ENCODE peak calls at places on chromosome 18, in five cellular contexts. O is WTC11; W is activated naive CD4-positive, alpha-beta T cell treated with anti-CD3 and anti-CD28 coated beads, Interleukin-2, amount 10 ng/mL, durations not matched to agents 7 days and 5 days; T is GM06990; L is stimulated activated CD4-positive, alpha-beta T cell treated with anti-CD3 and anti-CD28 coated beads, Interleukin-12 subunit alpha, Interleukin-12 subunit beta, amount 100 ng/mL, for 4 hours. U is an unnamed sample.

GRCh38 chr18:79941473-79942119 is 9.9 kb downstream of the SLC66A2 start:
- DNase-seq in T (no peak), W (no peak), L (no peak), O (no peak), U (no peak)

GRCh38 chr18:35695803-35696202 is 114.3 kb downstream of the GALNT1 start:
- DNase-seq in L (no peak), O (no peak), W (no peak), T (no peak), U (no peak)

GRCh38 chr18:57959278-57959677 is 84.7 kb upstream of the NEDD4L start:
- DNase-seq in T (no peak), W (no peak), O (no peak), L (no peak), U (no peak)

GRCh38 chr18:46155652-46156051 is 51.5 kb downstream of the HAUS1 start:
- DNase-seq in O (no peak), L (no peak), T (no peak), W (peak; percentile 75), U (peak; percentile 74)

GRCh38 chr18:23612434-23613090 is 26.3 kb upstream of the NPC1 start:
- DNase-seq in W (no peak), O (no peak), T (no peak), L (no peak), U (no peak)

GRCh38 chr18:6650063-6650462 is 79.5 kb upstream of the ARHGAP28 start:
- DNase-seq in L (no peak), T (no peak), O (no peak), W (no peak), U (no peak)

GRCh38 chr18:28108801-28109200 is 68.1 kb downstream of the CDH2 start:
- DNase-seq in L (no peak), T (no peak), W (no peak), O (no peak), U (no peak)

GRCh38 chr18:24470022-24470618 is 9.7 kb downstream of the HRH4 start:
- DNase-seq in W (no peak), L (no peak), T (no peak), O (no peak), U (no peak)

GRCh38 chr18:2891526-2892431 is 45.0 kb downstream of the EMILIN2 start:
- DNase-seq in O (no peak), T (no peak), L (no peak), W (peak; percentile 46), U (no peak)

GRCh38 chr18:79337620-79338019 is 58.1 kb upstream of the NFATC1 start:
- DNase-seq in L (no peak), O (no peak), W (no peak), T (no peak), U (no peak)

GRCh38 chr18:59690216-59691045 is 6.8 kb downstream of the CCBE1 start:
- DNase-seq in W (no peak), L (no peak), T (no peak), O (no peak), U (no peak)

GRCh38 chr18:415627-416612 is 84.6 kb downstream of the COLEC12 start:
- DNase-seq in W (no peak), O (no peak), L (no peak), T (no peak), U (peak; percentile 73)

GRCh38 chr18:70154591-70155194 is 50.8 kb downstream of the RTTN start:
- DNase-seq in W (no peak), O (no peak), L (no peak), T (no peak), U (peak; percentile 61)

GRCh38 chr18:75811156-75811555 is 383.7 kb upstream of the SMIM21 start:
- DNase-seq in L (no peak), W (no peak), O (no peak), T (no peak), U (no peak)

GRCh38 chr18:9684901-9685738 is 23.0 kb upstream of the RAB31 start:
- DNase-seq in L (no peak), O (no peak), T (no peak), W (no peak), U (no peak)

GRCh38 chr18:50653402-50654093 is 93.7 kb downstream of the MAPK4 start:
- DNase-seq in W (no peak), L (no peak), T (no peak), O (no peak), U (no peak)

GRCh38 chr18:75087119-75088020 is 121.6 kb downstream of the PTGR3 start:
- DNase-seq in W (no peak), L (no peak), T (no peak), O (no peak), U (no peak)

GRCh38 chr18:12637901-12638633 is 19.8 kb downstream of the SPIRE1 start:
- DNase-seq in L (no peak), W (no peak), T (no peak), O (no peak), U (no peak)

GRCh38 chr18:53886066-53886465 is 338.4 kb downstream of the MBD2 start:
- DNase-seq in T (no peak), O (no peak), W (no peak), L (no peak), U (no peak)

GRCh38 chr18:69491576-69491975 is 90.9 kb downstream of the DOK6 start:
- DNase-seq in O (no peak), L (no peak), W (no peak), T (no peak), U (no peak)

GRCh38 chr18:9101730-9102390 is 639 bp upstream of the NDUFV2 start:
- DNase-seq in L (no peak), T (no peak), O (no peak), W (peak; percentile 35), U (no peak)

U was measured in HS-5.